ENCODE peak calls at places on chromosomes 5 and 9, in ten cellular contexts. Q, H, G, U, L, P, A, Z, K and E are unnamed samples.

GRCh38 chr9:21710792-21711191 is 91.6 kb upstream of the MTAP start:
- DNase-seq in Q (peak), H (no peak), G (no peak), U (no peak), L (no peak), P (no peak), A (no peak), Z (no peak), K (no peak), E (no peak)

GRCh38 chr5:1259806-1260480 is 34.8 kb downstream of the SLC6A18 start:
- DNase-seq in Q (no peak), H (no peak), G (no peak), U (peak), L (no peak), P (no peak), A (no peak), Z (no peak), K (no peak), E (no peak)

GRCh38 chr5:69492391-69493234 is at the start of gene OCLN:
- DNase-seq in Q (peak), H (peak), G (peak), U (peak), L (no peak), P (peak), A (peak), Z (no peak), K (peak), E (peak)

GRCh38 chr9:29588361-29588760 is 2015.1 kb upstream of the C9orf72 start:
- DNase-seq in Q (no peak), H (no peak), G (no peak), U (no peak), L (no peak), P (no peak), A (no peak), Z (no peak), K (no peak), E (no peak)

GRCh38 chr5:113336975-113337374 is 97.8 kb downstream of the TSSK1B start:
- DNase-seq in Q (peak), H (peak), G (no peak), U (no peak), L (peak), P (no peak), A (peak), Z (no peak), K (peak), E (no peak)

GRCh38 chr5:177966009-177966838 is 29.8 kb downstream of the PROP1 start:
- DNase-seq in Q (peak), H (no peak), G (no peak), U (peak), L (no peak), P (no peak), A (no peak), Z (no peak), K (peak), E (no peak)

GRCh38 chr5:66891184-66891925 is 295.2 kb downstream of the MAST4 start:
- DNase-seq in Q (no peak), H (no peak), G (no peak), U (no peak), L (peak), P (no peak), A (no peak), Z (no peak), K (no peak), E (no peak)

GRCh38 chr9:95506692-95507455 is 9.9 kb downstream of the PTCH1 start:
- DNase-seq in Q (peak), H (peak), G (no peak), U (peak), L (no peak), P (peak), A (no peak), Z (no peak), K (peak), E (no peak)

GRCh38 chr5:9125852-9126251 is 420.0 kb downstream of the SEMA5A start:
- DNase-seq in Q (no peak), H (no peak), G (no peak), U (no peak), L (no peak), P (no peak), A (no peak), Z (no peak), K (no peak), E (no peak)

GRCh38 chr5:72835633-72836032 is 19.2 kb downstream of the TNPO1 start:
- DNase-seq in Q (no peak), H (no peak), G (no peak), U (no peak), L (no peak), P (no peak), A (no peak), Z (no peak), K (no peak), E (no peak)

GRCh38 chr5:137075163-137075970 is 423.8 kb downstream of the SPOCK1 start:
- DNase-seq in Q (peak), H (peak), G (peak), U (peak), L (peak), P (peak), A (peak), Z (no peak), K (peak), E (peak)

GRCh38 chr5:84242286-84242685 is 142.4 kb downstream of the EDIL3 start:
- DNase-seq in Q (no peak), H (no peak), G (no peak), U (no peak), L (peak), P (no peak), A (no peak), Z (peak), K (no peak), E (no peak)

GRCh38 chr5:79346420-79346824 is 110.5 kb downstream of the JMY start:
- DNase-seq in Q (no peak), H (peak), G (no peak), U (no peak), L (peak), P (no peak), A (peak), Z (no peak), K (no peak), E (no peak)

GRCh38 chr9:82601272-82601835 is 461.6 kb downstream of the RASEF start:
- DNase-seq in Q (no peak), H (no peak), G (no peak), U (no peak), L (peak), P (no peak), A (no peak), Z (no peak), K (no peak), E (no peak)

GRCh38 chr5:135739383-135739961 is 95.0 kb upstream of the SLC25A48 start:
- DNase-seq in Q (no peak), H (no peak), G (no peak), U (no peak), L (no peak), P (no peak), A (no peak), Z (no peak), K (no peak), E (no peak)

GRCh38 chr5:165871279-165871678 is 2365.9 kb downstream of the MAT2B start:
- DNase-seq in Q (no peak), H (no peak), G (no peak), U (no peak), L (no peak), P (no peak), A (no peak), Z (no peak), K (no peak), E (no peak)

GRCh38 chr5:149756354-149756753 is 26.2 kb downstream of the PPARGC1B start:
- DNase-seq in Q (no peak), H (no peak), G (no peak), U (no peak), L (no peak), P (no peak), A (no peak), Z (no peak), K (no peak), E (no peak)

GRCh38 chr9:87551692-87552303 is 54.1 kb downstream of the DAPK1 start:
- DNase-seq in Q (no peak), H (no peak), G (no peak), U (no peak), L (no peak), P (no peak), A (no peak), Z (no peak), K (no peak), E (no peak)

GRCh38 chr5:160134332-160134731 is 15.1 kb upstream of the PWWP2A start:
- DNase-seq in Q (no peak), H (no peak), G (no peak), U (no peak), L (no peak), P (no peak), A (no peak), Z (no peak), K (no peak), E (no peak)

GRCh38 chr9:124139001-124139400 is 118.7 kb upstream of the NEK6 start:
- DNase-seq in Q (no peak), H (no peak), G (no peak), U (no peak), L (peak), P (no peak), A (no peak), Z (no peak), K (no peak), E (no peak)

GRCh38 chr9:95836072-95836471 is 39.4 kb upstream of the ERCC6L2 start:
- DNase-seq in Q (no peak), H (no peak), G (no peak), U (no peak), L (no peak), P (no peak), A (no peak), Z (no peak), K (no peak), E (no peak)

GRCh38 chr9:125296843-125297372 is 35.3 kb downstream of the GAPVD1 start:
- DNase-seq in Q (peak), H (peak), G (no peak), U (no peak), L (no peak), P (peak), A (no peak), Z (no peak), K (no peak), E (no peak)

GRCh38 chr9:21746550-21746949 is 55.9 kb upstream of the MTAP start:
- DNase-seq in Q (no peak), H (no peak), G (no peak), U (no peak), L (no peak), P (no peak), A (no peak), Z (no peak), K (no peak), E (no peak)

GRCh38 chr9:137956039-137956438 is 78.5 kb downstream of the CACNA1B start:
- DNase-seq in Q (no peak), H (no peak), G (no peak), U (no peak), L (no peak), P (no peak), A (no peak), Z (no peak), K (peak), E (no peak)

GRCh38 chr5:148856009-148856367 is 29.6 kb downstream of the ADRB2 start:
- DNase-seq in Q (no peak), H (no peak), G (no peak), U (no peak), L (no peak), P (no peak), A (no peak), Z (no peak), K (no peak), E (no peak)

GRCh38 chr9:93592389-93593021 is 16.1 kb downstream of the PHF2 start:
- DNase-seq in Q (peak), H (no peak), G (no peak), U (no peak), L (peak), P (no peak), A (peak), Z (no peak), K (peak), E (no peak)

GRCh38 chr9:128733256-128733655 is 9.3 kb upstream of the ZDHHC12 start:
- DNase-seq in Q (peak), H (peak), G (peak), U (no peak), L (peak), P (peak), A (peak), Z (peak), K (peak), E (peak)

GRCh38 chr9:124873664-124874063 is 11.7 kb downstream of the ARPC5L start:
- DNase-seq in Q (no peak), H (no peak), G (no peak), U (peak), L (no peak), P (no peak), A (no peak), Z (no peak), K (no peak), E (no peak)

GRCh38 chr9:130765135-130766030 is 69.7 kb upstream of the ABL1 start:
- DNase-seq in Q (no peak), H (no peak), G (no peak), U (no peak), L (no peak), P (no peak), A (no peak), Z (no peak), K (no peak), E (no peak)

GRCh38 chr5:154486427-154486866 is 8.4 kb upstream of the HAND1 start:
- DNase-seq in Q (peak), H (no peak), G (no peak), U (no peak), L (no peak), P (no peak), A (no peak), Z (no peak), K (peak), E (no peak)

GRCh38 chr5:83844320-83845068 is 123.8 kb upstream of the HAPLN1 start:
- DNase-seq in Q (no peak), H (peak), G (no peak), U (peak), L (peak), P (no peak), A (no peak), Z (peak), K (peak), E (no peak)

GRCh38 chr5:10288600-10289213 is 19.0 kb downstream of the CMBL start:
- DNase-seq in Q (no peak), H (no peak), G (no peak), U (peak), L (no peak), P (peak), A (no peak), Z (no peak), K (peak), E (peak)

GRCh38 chr5:143302344-143302743 is 101.1 kb downstream of the NR3C1 start:
- DNase-seq in Q (no peak), H (no peak), G (no peak), U (no peak), L (peak), P (no peak), A (no peak), Z (no peak), K (no peak), E (no peak)

GRCh38 chr5:147050172-147050571 is 171.6 kb upstream of the PPP2R2B start:
- DNase-seq in Q (no peak), H (no peak), G (no peak), U (no peak), L (no peak), P (no peak), A (no peak), Z (no peak), K (no peak), E (no peak)

GRCh38 chr9:71098801-71099200 is 22.6 kb downstream of the TRPM3 start:
- DNase-seq in Q (no peak), H (no peak), G (no peak), U (no peak), L (no peak), P (no peak), A (no peak), Z (no peak), K (no peak), E (no peak)

GRCh38 chr9:130235558-130236435 is 29.8 kb upstream of the HMCN2 start:
- DNase-seq in Q (peak), H (peak), G (peak), U (peak), L (peak), P (peak), A (no peak), Z (peak), K (peak), E (peak)

GRCh38 chr5:158414780-158415179 is 555.8 kb upstream of the CLINT1 start:
- DNase-seq in Q (no peak), H (no peak), G (no peak), U (no peak), L (peak), P (no peak), A (no peak), Z (peak), K (no peak), E (no peak)

GRCh38 chr5:146344155-146345118 is 5.8 kb downstream of the POU4F3 start:
- DNase-seq in Q (peak), H (no peak), G (no peak), U (peak), L (no peak), P (no peak), A (no peak), Z (no peak), K (peak), E (no peak)

GRCh38 chr5:58786035-58786434 is 203.2 kb downstream of the RAB3C start:
- DNase-seq in Q (no peak), H (no peak), G (no peak), U (no peak), L (no peak), P (no peak), A (no peak), Z (no peak), K (no peak), E (no peak)

DNA sequence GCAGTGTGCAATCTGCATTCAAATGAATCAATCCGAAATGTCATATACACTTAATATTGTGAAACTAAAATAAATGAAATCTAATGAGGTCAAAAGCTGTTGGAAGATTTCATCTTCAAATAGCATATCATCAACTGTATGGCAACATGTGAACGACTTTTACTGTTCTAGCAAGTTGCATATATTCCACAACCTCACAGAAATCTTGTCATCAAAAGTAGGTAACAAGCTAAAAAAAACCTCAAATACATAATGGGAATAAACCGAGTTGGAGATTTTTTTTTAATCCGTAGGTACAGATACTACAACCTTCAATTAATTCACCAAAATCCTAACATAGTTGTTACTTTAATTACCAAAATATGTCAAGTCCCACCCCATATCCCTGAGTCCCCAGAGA is 1.1 kb downstream of the PTBP3 start:
- DNase-seq in Q (no peak), H (no peak), G (no peak), U (no peak), L (peak), P (no peak), A (no peak), Z (no peak), K (no peak), E (no peak)
- H3K4me3 ChIP-seq in Q (peak), H (peak), G (peak), U (peak), L (peak), P (peak), A (peak), Z (peak), K (peak), E (peak)

GRCh38 chr9:97852399-97853055 is 499 bp upstream of the FOXE1 start:
- DNase-seq in Q (peak), H (no peak), G (no peak), U (no peak), L (no peak), P (no peak), A (no peak), Z (no peak), K (peak), E (no peak)
- H3K4me3 ChIP-seq in Q (no peak), H (no peak), G (peak), U (no peak), L (no peak), P (peak), A (no peak), Z (no peak), K (peak), E (no peak)

DNA sequence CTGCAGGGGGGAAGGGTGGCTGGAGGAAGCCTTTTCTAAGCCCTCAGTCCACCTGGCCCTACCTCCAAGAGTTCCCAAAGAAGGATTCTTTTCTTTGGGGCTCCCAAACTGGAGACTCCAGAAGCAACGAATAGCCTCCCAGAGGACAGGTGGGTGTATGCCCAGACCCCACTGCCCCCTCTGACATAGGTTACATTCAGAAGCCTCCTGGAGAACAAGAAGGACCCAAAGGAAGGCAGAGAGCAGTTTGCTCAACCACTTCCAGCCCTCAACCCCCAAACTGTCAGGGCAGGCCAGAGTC is 10.3 kb downstream of the HK3 start:
- DNase-seq in Q (no peak), H (no peak), G (no peak), U (no peak), L (no peak), P (no peak), A (no peak), Z (no peak), K (peak), E (no peak)
- H3K4me3 ChIP-seq in Q (no peak), H (no peak), G (no peak), U (no peak), L (no peak), P (no peak), A (no peak), Z (no peak), K (no peak), E (no peak)

GRCh38 chr5:141373673-141374317 is at the start of gene PCDHGA6:
- DNase-seq in Q (no peak), H (no peak), G (no peak), U (no peak), L (peak), P (no peak), A (no peak), Z (no peak), K (no peak), E (no peak)
- H3K4me3 ChIP-seq in Q (no peak), H (no peak), G (no peak), U (peak), L (peak), P (no peak), A (no peak), Z (peak), K (no peak), E (peak)

DNA sequence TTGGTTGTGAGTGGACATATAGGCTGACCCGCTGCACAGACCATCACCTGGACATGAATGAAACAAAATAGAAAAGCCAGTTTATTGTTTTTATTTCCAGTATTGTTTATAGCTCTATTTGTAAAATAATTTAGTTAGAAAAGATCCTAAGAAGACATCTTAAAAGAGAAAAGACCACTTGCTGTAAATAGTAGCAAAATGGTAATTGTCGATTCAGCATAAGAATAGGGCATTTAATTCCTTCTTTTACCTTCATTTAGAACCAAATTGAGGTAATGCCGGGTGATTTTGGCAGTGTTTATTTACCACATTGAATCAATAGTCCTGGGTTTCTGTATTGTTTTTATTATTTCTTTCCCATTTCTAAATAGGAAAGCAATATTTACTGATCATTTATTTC is 7.4 kb downstream of the TARS1 start:
- DNase-seq in Q (no peak), H (no peak), G (no peak), U (no peak), L (no peak), P (no peak), A (no peak), Z (no peak), K (peak), E (no peak)
- H3K4me3 ChIP-seq in Q (no peak), H (no peak), G (no peak), U (no peak), L (no peak), P (no peak), A (no peak), Z (no peak), K (no peak), E (no peak)

DNA sequence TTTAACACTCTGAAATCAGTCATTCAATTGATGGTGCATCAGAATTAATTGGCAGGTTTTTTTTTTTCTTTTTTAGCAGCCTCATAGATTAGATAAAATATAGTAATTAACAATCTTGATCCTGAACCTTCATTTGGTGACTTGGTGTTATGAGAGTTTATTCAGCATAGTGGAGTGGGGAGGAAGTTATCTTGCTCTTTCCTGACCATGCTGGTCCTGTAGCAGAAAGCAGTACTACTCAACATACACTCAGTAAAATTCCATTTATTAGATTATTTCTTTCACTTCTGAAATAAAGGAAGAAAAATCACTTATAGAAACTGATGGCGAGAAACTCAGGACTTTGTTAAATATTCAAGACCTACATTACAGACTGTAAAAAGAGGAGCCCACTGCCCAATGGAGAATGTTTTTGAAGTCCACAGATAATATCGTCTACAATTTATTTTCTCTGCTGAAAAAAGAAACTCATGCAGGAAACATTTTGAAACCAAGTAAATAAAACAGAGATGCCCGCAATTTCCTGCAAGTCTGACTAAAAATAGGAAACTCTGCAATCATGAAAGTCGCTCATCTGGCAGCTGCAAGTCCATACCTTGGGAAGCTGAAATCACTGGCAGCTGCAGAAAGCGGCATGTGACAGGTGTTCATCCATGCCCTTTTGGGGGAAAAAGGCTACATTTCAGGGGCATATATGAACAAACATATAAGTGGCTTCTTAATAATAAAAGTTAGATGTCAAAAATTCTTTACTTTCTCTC is 233.2 kb upstream of the RFX3 start:
- DNase-seq in Q (no peak), H (no peak), G (no peak), U (no peak), L (no peak), P (no peak), A (no peak), Z (no peak), K (no peak), E (no peak)
- H3K4me3 ChIP-seq in Q (no peak), H (no peak), G (no peak), U (no peak), L (no peak), P (no peak), A (no peak), Z (no peak), K (no peak), E (no peak)